ENCODE peak calls at places on chromosome 15, in ten cellular contexts. H is CD8-positive, alpha-beta memory T cell; M is IMR-90; X is A549; E is iPS DF 6.9; T is uterus; O is AG04450; N is heart right ventricle; W is neuronal stem cell; P is lung. G is an unnamed sample.

GRCh38 chr15:59892995-59893394 is 111.1 kb upstream of the FOXB1 start:
- DNase-seq in H (no peak), N (no peak), W (peak), E (no peak), X (no peak), P (no peak), T (no peak), O (no peak), M (peak), G (no peak)

GRCh38 chr15:97234841-97235240 is 725.7 kb upstream of the ARRDC4 start:
- DNase-seq in O (no peak), M (no peak), X (no peak), T (no peak), P (no peak), N (no peak), E (no peak), W (no peak), H (no peak), G (no peak)

GRCh38 chr15:40879609-40880008 is 5.6 kb upstream of the RHOV start:
- DNase-seq in E (no peak), O (no peak), X (no peak), M (no peak), W (no peak), P (no peak), H (no peak), T (no peak), N (no peak), G (no peak)

GRCh38 chr15:29852201-29852600 is 29.9 kb upstream of the TJP1 start:
- DNase-seq in H (no peak), P (no peak), N (no peak), T (no peak), O (no peak), M (no peak), E (no peak), W (no peak), X (no peak), G (no peak)

GRCh38 chr15:57920916-57921315 is 144.6 kb downstream of the ALDH1A2 start:
- DNase-seq in N (no peak), O (no peak), W (no peak), P (no peak), E (no peak), T (no peak), X (no peak), M (no peak), H (no peak), G (no peak)

GRCh38 chr15:60536314-60536713 is 57.4 kb upstream of the ICE2 start:
- DNase-seq in W (no peak), X (no peak), E (no peak), O (no peak), T (no peak), H (no peak), P (no peak), N (no peak), M (no peak), G (no peak)

GRCh38 chr15:22786868-22787698 is 639 bp downstream of the NIPA1 start:
- DNase-seq in X (peak), H (no peak), P (no peak), W (peak), E (no peak), O (no peak), N (no peak), T (no peak), M (no peak), G (peak)

GRCh38 chr15:85570331-85570730 is 189.9 kb downstream of the AKAP13 start:
- DNase-seq in N (no peak), E (no peak), W (no peak), O (no peak), P (no peak), M (no peak), T (no peak), H (no peak), X (no peak), G (no peak)

GRCh38 chr15:34366271-34367043 is 539 bp downstream of the LPCAT4 start:
- DNase-seq in N (peak), W (peak), E (no peak), O (no peak), T (peak), P (peak), X (peak), H (peak), M (peak), G (peak)

GRCh38 chr15:98160236-98160635 is 199.7 kb downstream of the ARRDC4 start:
- DNase-seq in O (no peak), X (no peak), T (no peak), N (no peak), E (no peak), P (no peak), H (peak), W (no peak), M (no peak), G (peak)

GRCh38 chr15:39549912-39550311 is 31.0 kb upstream of the THBS1 start:
- DNase-seq in H (no peak), W (no peak), P (no peak), T (no peak), N (peak), O (no peak), X (no peak), E (no peak), M (no peak), G (no peak)

GRCh38 chr15:75153084-75153483 is 48.6 kb upstream of the C15orf39 start:
- DNase-seq in O (no peak), E (no peak), W (no peak), T (no peak), X (peak), H (no peak), M (peak), P (peak), N (no peak), G (no peak)

GRCh38 chr15:26936502-26936901 is 34.5 kb upstream of the GABRG3 start:
- DNase-seq in N (no peak), T (no peak), H (no peak), E (no peak), O (no peak), X (no peak), M (no peak), P (no peak), W (no peak), G (no peak)

GRCh38 chr15:73754461-73754860 is 1.3 kb upstream of the INSYN1 start:
- DNase-seq in P (no peak), N (no peak), E (no peak), W (no peak), T (no peak), M (no peak), O (no peak), H (no peak), X (no peak), G (no peak)

GRCh38 chr15:48790716-48791115 is 20.2 kb downstream of the CEP152 start:
- DNase-seq in X (no peak), W (no peak), T (no peak), N (no peak), E (no peak), H (no peak), M (no peak), P (no peak), O (no peak), G (no peak)

GRCh38 chr15:28911295-28911979 is 25.7 kb downstream of the APBA2 start:
- DNase-seq in N (no peak), E (no peak), W (no peak), M (no peak), P (no peak), O (no peak), T (no peak), X (no peak), H (no peak), G (no peak)

GRCh38 chr15:69797615-69798014 is 300.1 kb downstream of the TLE3 start:
- DNase-seq in X (no peak), P (no peak), W (no peak), T (no peak), M (no peak), H (no peak), O (no peak), N (no peak), E (no peak), G (no peak)

GRCh38 chr15:74180689-74181602 is 7.4 kb downstream of the ISLR start:
- DNase-seq in E (no peak), P (no peak), X (no peak), H (no peak), T (no peak), N (no peak), W (no peak), O (no peak), M (no peak), G (no peak)

GRCh38 chr15:48644827-48645557 is 517 bp downstream of the FBN1 start:
- DNase-seq in M (peak), T (peak), W (peak), H (peak), X (peak), N (peak), E (no peak), O (no peak), P (no peak), G (no peak)

GRCh38 chr15:85646538-85647091 is 148.1 kb downstream of the KLHL25 start:
- DNase-seq in W (no peak), M (peak), E (no peak), T (no peak), H (peak), N (no peak), X (no peak), P (no peak), O (peak), G (no peak)

GRCh38 chr15:76059320-76060097 is at the start of gene TMEM266:
- DNase-seq in W (peak), E (no peak), N (peak), H (no peak), P (no peak), T (no peak), M (peak), O (no peak), X (peak), G (peak)

GRCh38 chr15:87394676-87395075 is 861.9 kb downstream of the NTRK3 start:
- DNase-seq in H (no peak), M (no peak), E (no peak), P (no peak), W (no peak), O (no peak), X (no peak), N (no peak), T (no peak), G (no peak)

GRCh38 chr15:23823508-23823907 is 136.4 kb upstream of the NDN start:
- DNase-seq in O (no peak), H (no peak), N (no peak), E (peak), X (peak), T (no peak), M (no peak), W (no peak), P (no peak), G (no peak)

GRCh38 chr15:61389334-61390028 is 160.4 kb upstream of the RORA start:
- DNase-seq in E (no peak), O (no peak), X (no peak), N (no peak), W (no peak), H (no peak), T (no peak), P (no peak), M (no peak), G (no peak)

GRCh38 chr15:37125143-37125542 is 24.8 kb upstream of the MEIS2 start:
- DNase-seq in H (no peak), O (no peak), M (peak), X (no peak), N (no peak), P (no peak), W (no peak), T (no peak), E (no peak), G (no peak)

GRCh38 chr15:38886315-38887163 is 321.9 kb upstream of the RASGRP1 start:
- DNase-seq in H (no peak), E (no peak), N (no peak), T (no peak), O (peak), X (peak), W (no peak), M (peak), P (no peak), G (no peak)

GRCh38 chr15:55282284-55282833 is 7.3 kb downstream of the RAB27A start:
- DNase-seq in M (peak), N (no peak), P (no peak), O (no peak), E (no peak), H (peak), W (no peak), T (no peak), X (no peak), G (no peak)

GRCh38 chr15:78006567-78007205 is 70.8 kb downstream of the TBC1D2B start:
- DNase-seq in O (no peak), N (peak), X (no peak), W (no peak), P (no peak), T (no peak), H (no peak), E (no peak), M (no peak), G (no peak)

GRCh38 chr15:43134157-43134637 is 811 bp downstream of the TMEM62 start:
- DNase-seq in H (no peak), N (no peak), O (no peak), X (no peak), T (no peak), E (no peak), W (no peak), P (no peak), M (no peak), G (no peak)

GRCh38 chr15:88606437-88606794 is 14.7 kb upstream of the AEN start:
- DNase-seq in E (no peak), N (no peak), T (no peak), O (no peak), W (no peak), M (no peak), H (no peak), P (no peak), X (no peak), G (no peak)

GRCh38 chr15:94667109-94667508 is 435.7 kb downstream of the MCTP2 start:
- DNase-seq in O (no peak), W (no peak), M (no peak), X (no peak), H (no peak), N (no peak), E (no peak), T (no peak), P (no peak), G (no peak)

GRCh38 chr15:71109130-71109529 is 6.1 kb upstream of the THSD4 start:
- DNase-seq in T (no peak), M (peak), H (no peak), E (no peak), W (no peak), O (no peak), X (no peak), P (no peak), N (no peak), G (no peak)

GRCh38 chr15:68652141-68652540 is 73.3 kb downstream of the CORO2B start:
- DNase-seq in T (no peak), M (no peak), N (peak), E (no peak), W (no peak), P (no peak), O (no peak), H (no peak), X (no peak), G (no peak)

GRCh38 chr15:39056357-39056756 is 491.7 kb upstream of the RASGRP1 start:
- DNase-seq in W (no peak), N (no peak), T (no peak), X (no peak), H (no peak), E (no peak), P (no peak), O (no peak), M (no peak), G (no peak)

GRCh38 chr15:101444015-101444414 is 45.5 kb downstream of the PCSK6 start:
- DNase-seq in H (no peak), W (no peak), E (no peak), P (no peak), N (no peak), X (no peak), M (no peak), T (no peak), O (no peak), G (no peak)

GRCh38 chr15:29695486-29696167 is 126.6 kb downstream of the TJP1 start:
- DNase-seq in M (no peak), P (no peak), X (peak), E (no peak), T (no peak), W (no peak), N (no peak), H (no peak), O (no peak), G (no peak)

GRCh38 chr15:78076231-78077052 is 1.1 kb downstream of the TBC1D2B start:
- DNase-seq in W (no peak), H (no peak), N (no peak), P (no peak), X (no peak), O (no peak), M (no peak), E (no peak), T (no peak), G (no peak)

GRCh38 chr15:100763764-100764750 is 115.6 kb upstream of the ALDH1A3 start:
- DNase-seq in M (no peak), E (no peak), N (peak), O (no peak), H (no peak), P (no peak), T (peak), X (no peak), W (no peak), G (no peak)

GRCh38 chr15:52790941-52791751 is 1.0 kb upstream of the ONECUT1 start:
- DNase-seq in H (no peak), W (peak), N (no peak), M (peak), P (no peak), E (no peak), O (no peak), T (no peak), X (no peak), G (no peak)

GRCh38 chr15:67084561-67084960 is 19.2 kb downstream of the SMAD3 start:
- DNase-seq in X (no peak), W (no peak), O (no peak), H (no peak), T (no peak), N (no peak), E (no peak), M (no peak), P (no peak), G (no peak)

GRCh38 chr15:67080900-67081431 is 15.6 kb downstream of the SMAD3 start:
- DNase-seq in M (peak), P (peak), N (peak), H (no peak), W (no peak), O (no peak), T (peak), E (no peak), X (peak), G (no peak)

GRCh38 chr15:67085237-67085817 is 19.9 kb downstream of the SMAD3 start:
- DNase-seq in W (no peak), T (no peak), P (no peak), X (no peak), H (no peak), E (no peak), N (no peak), O (no peak), M (no peak), G (no peak)

GRCh38 chr15:67082007-67082536 is 16.7 kb downstream of the SMAD3 start:
- DNase-seq in E (no peak), X (no peak), O (no peak), W (no peak), N (no peak), H (peak), M (no peak), T (no peak), P (peak), G (peak)

DNA sequence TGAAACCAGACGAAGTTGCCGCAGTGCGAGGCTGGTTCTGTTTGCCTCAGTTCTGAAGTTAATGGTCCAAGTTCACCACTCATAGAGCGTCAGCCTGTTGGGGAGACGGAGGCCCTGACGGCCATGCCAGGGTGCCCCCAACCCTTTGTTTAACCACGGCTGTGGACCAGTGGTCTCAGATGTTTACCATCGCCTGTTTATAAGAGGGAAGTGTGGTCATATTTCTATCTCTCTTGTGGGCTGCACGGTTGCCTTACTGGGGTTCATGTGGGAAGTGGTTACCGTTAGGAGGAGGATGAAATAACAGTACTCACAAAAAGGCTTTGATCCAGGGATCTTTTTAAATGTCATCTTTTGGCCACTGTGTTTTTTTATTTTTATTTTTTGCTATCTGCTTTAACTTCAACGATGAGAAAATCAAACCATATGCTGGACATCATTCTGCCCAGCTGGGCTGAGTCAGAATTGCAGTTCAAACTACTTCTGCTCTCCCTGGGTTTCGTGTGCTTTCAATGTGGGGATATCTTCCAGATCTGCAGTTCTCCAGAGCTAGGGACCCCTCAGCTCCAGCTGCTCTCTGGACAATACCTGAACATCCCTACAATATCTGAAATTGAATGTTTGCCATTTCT is 17.8 kb downstream of the SMAD3 start:
- DNase-seq in M (peak), E (no peak), T (no peak), X (no peak), O (no peak), N (no peak), W (no peak), H (no peak), P (no peak), G (no peak)
- H3K27ac ChIP-seq in M (peak), E (no peak), T (no peak), X (no peak), O (peak), N (peak), W (no peak), H (no peak), P (peak), G (peak)

GRCh38 chr15:64858136-64858535 is 16.4 kb downstream of the PLEKHO2 start:
- DNase-seq in P (no peak), O (no peak), E (no peak), X (no peak), H (peak), M (no peak), T (no peak), N (no peak), W (no peak), G (no peak)
- H3K27ac ChIP-seq in P (peak), O (peak), E (no peak), X (no peak), H (no peak), M (peak), T (peak), N (peak), W (no peak), G (no peak)

DNA sequence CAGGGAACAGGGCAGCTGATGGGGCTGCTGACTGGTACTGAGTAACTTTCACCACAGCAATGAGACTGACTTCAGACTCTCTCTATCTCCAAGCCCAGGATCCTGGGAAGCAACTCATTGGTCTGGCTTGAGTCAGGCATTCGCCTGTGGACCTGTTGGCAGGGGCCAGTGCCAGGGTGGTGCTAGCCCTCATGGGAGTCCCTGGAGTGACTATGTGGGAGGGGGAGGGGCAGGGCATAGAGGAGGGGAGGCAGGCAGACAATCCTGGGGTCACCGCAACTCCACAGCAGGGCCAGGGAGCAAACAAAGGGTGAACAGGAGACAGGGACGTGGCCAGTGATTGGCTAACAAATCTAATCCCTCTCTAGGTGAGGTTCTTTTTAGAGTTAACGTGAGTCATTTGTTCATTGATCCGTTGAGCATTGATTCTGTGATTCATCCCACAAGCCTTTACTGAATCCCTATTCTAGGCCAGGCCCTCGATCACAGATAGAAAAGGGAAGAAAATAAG is 71.8 kb downstream of the CEMIP start:
- DNase-seq in X (no peak), P (no peak), M (no peak), H (no peak), E (no peak), W (no peak), T (no peak), O (no peak), N (no peak), G (no peak)
- H3K27ac ChIP-seq in X (no peak), P (no peak), M (no peak), H (no peak), E (no peak), W (no peak), T (no peak), O (no peak), N (no peak), G (no peak)

DNA sequence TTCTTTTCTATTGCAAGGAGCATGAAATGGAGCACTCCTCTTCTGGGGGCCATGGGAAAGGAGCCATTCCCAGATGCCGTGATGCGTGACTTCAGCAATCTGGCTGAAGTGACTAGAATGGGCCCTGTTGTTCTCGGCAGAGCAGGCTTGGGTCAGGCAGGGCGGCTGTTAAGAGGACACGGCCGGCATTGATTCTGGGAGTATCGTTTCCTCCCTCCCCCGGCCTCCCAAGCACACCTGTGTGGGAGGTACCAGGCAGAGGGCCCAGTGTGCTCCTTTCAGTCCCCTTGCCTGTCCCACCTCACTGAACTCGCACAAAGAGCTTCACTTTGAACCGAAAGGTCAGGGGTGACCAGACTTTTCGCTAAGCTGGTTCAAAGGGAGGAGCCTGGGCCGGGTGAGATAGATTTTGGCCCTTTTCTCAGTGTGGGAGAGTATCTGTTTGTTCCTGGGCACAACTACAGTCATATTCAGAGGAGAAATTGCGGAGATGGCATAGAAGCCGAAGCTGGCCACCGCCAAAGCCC is 92.7 kb downstream of the CEMIP start:
- DNase-seq in X (no peak), T (no peak), P (no peak), E (no peak), M (no peak), N (no peak), W (no peak), H (no peak), O (no peak), G (no peak)
- H3K27ac ChIP-seq in X (no peak), T (no peak), P (no peak), E (no peak), M (no peak), N (no peak), W (no peak), H (no peak), O (no peak), G (no peak)

GRCh38 chr15:79678032-79678701 is 218.6 kb downstream of the MTHFS start:
- DNase-seq in W (no peak), H (no peak), O (no peak), N (no peak), M (no peak), P (no peak), E (no peak), T (no peak), X (no peak), G (no peak)
- H3K27ac ChIP-seq in W (no peak), H (no peak), O (no peak), N (no peak), M (no peak), P (no peak), E (no peak), T (no peak), X (no peak), G (no peak)

G was measured in naive thymus-derived CD4-positive, alpha-beta T cell.